ENCODE peak calls at places on chromosomes 3 and 15, in six cellular contexts. S is CD8-positive, alpha-beta T cell; C is psoas muscle; L is colonic mucosa; V is right atrium auricular region; M is breast epithelium. Y is an unnamed sample.
A peak's percentile ranks its signal among the peaks of the same experiment; 100 is the strongest.

GRCh38 chr3:17518189-17519059 is 224.0 kb downstream of the TBC1D5 start:
- DNase-seq in V (no peak), L (no peak), M (no peak), C (no peak), S (no peak), Y (peak; percentile 49)

GRCh38 chr3:194328080-194328571 is 23.0 kb downstream of the CPN2 start:
- DNase-seq in M (no peak), S (no peak), V (no peak), L (no peak), C (peak; percentile 71), Y (no peak)

GRCh38 chr15:59206623-59207183 is at the start of gene LDHAL6B:
- DNase-seq in M (no peak), S (no peak), V (no peak), C (no peak), L (no peak), Y (no peak)

GRCh38 chr3:46812237-46812791 is 50.9 kb downstream of the MYL3 start:
- DNase-seq in S (peak; percentile 66), L (peak; percentile 78), M (peak; percentile 60), C (peak; percentile 80), V (no peak), Y (peak; percentile 83)

GRCh38 chr3:124851905-124852304 is 35.3 kb downstream of the ITGB5 start:
- DNase-seq in M (no peak), L (no peak), C (no peak), S (no peak), V (no peak), Y (no peak)

GRCh38 chr15:71485094-71485693 is 325.2 kb upstream of the NR2E3 start:
- DNase-seq in L (no peak), V (no peak), M (no peak), S (no peak), C (no peak), Y (no peak)

GRCh38 chr3:50264389-50264963 is 4.5 kb upstream of the SEMA3B start:
- DNase-seq in L (peak; percentile 60), C (peak; percentile 82), S (no peak), V (peak; percentile 90), M (peak; percentile 93), Y (peak; percentile 86)

GRCh38 chr3:167450195-167450594 is 23.6 kb downstream of the SERPINI2 start:
- DNase-seq in V (no peak), C (no peak), S (no peak), M (no peak), L (no peak), Y (no peak)

GRCh38 chr3:43030162-43030935 is 51.2 kb downstream of the GASK1A start:
- DNase-seq in L (no peak), M (no peak), S (no peak), C (no peak), V (no peak), Y (no peak)

GRCh38 chr15:41691471-41691870 is 31.3 kb downstream of the MGA start:
- DNase-seq in M (no peak), L (no peak), C (no peak), S (no peak), V (no peak), Y (no peak)

GRCh38 chr3:132788299-132788698 is 66.1 kb upstream of the NPHP3 start:
- DNase-seq in L (no peak), V (no peak), M (peak; percentile 35), S (no peak), C (no peak), Y (no peak)

GRCh38 chr15:65884511-65884910 is 15.2 kb downstream of the RAB11A start:
- DNase-seq in M (no peak), S (no peak), C (no peak), V (no peak), L (no peak), Y (no peak)

GRCh38 chr15:42159381-42160015 is 3.1 kb upstream of the PLA2G4F start:
- DNase-seq in C (peak; percentile 83), M (no peak), V (peak; percentile 69), L (no peak), S (no peak), Y (peak; percentile 78)

GRCh38 chr3:124243253-124243859 is 251.4 kb upstream of the ROPN1 start:
- DNase-seq in L (no peak), M (no peak), S (no peak), C (no peak), V (no peak), Y (no peak)

GRCh38 chr3:27960133-27960532 is 238.0 kb upstream of the EOMES start:
- DNase-seq in L (no peak), M (no peak), S (no peak), V (no peak), C (no peak), Y (no peak)

GRCh38 chr15:60283936-60284335 is 113.8 kb downstream of the ANXA2 start:
- DNase-seq in S (no peak), C (no peak), L (no peak), M (no peak), V (no peak), Y (no peak)

GRCh38 chr15:69979783-69980182 is 117.9 kb downstream of the TLE3 start:
- DNase-seq in V (no peak), L (no peak), M (no peak), S (no peak), C (no peak), Y (no peak)

GRCh38 chr3:177629276-177629675 is 432.0 kb upstream of the TBL1XR1 start:
- DNase-seq in C (no peak), S (no peak), L (no peak), M (no peak), V (no peak), Y (no peak)

GRCh38 chr15:67740376-67740775 is 84.9 kb upstream of the SKOR1 start:
- DNase-seq in M (no peak), V (no peak), S (no peak), C (no peak), L (no peak), Y (no peak)

GRCh38 chr3:111531446-111531845 is 10.6 kb upstream of the CD96 start:
- DNase-seq in S (no peak), M (no peak), V (no peak), L (no peak), C (no peak), Y (no peak)

GRCh38 chr3:154050766-154051165 is 70.4 kb upstream of the ARHGEF26 start:
- DNase-seq in V (no peak), S (no peak), C (no peak), L (no peak), M (no peak), Y (no peak)

GRCh38 chr3:14614189-14614588 is 37.4 kb upstream of the CCDC174 start:
- DNase-seq in M (no peak), L (no peak), S (no peak), V (no peak), C (no peak), Y (no peak)

GRCh38 chr3:18556503-18556902 is 131.4 kb upstream of the SATB1 start:
- DNase-seq in S (peak; percentile 15), C (no peak), M (no peak), L (no peak), V (no peak), Y (no peak)

GRCh38 chr3:157508461-157508860 is 5.2 kb upstream of the VEPH1 start:
- DNase-seq in L (no peak), C (no peak), S (no peak), V (no peak), M (no peak), Y (no peak)

GRCh38 chr15:75446146-75446545 is 5.3 kb downstream of the SIN3A start:
- DNase-seq in S (no peak), M (no peak), V (no peak), L (no peak), C (no peak), Y (no peak)

GRCh38 chr3:172334743-172335142 is 113.5 kb downstream of the GHSR start:
- DNase-seq in V (no peak), S (no peak), L (no peak), C (no peak), M (peak; percentile 38), Y (no peak)

GRCh38 chr3:10740954-10741353 is 75.1 kb upstream of the SLC6A11 start:
- DNase-seq in C (no peak), M (no peak), V (no peak), L (no peak), S (no peak), Y (no peak)

GRCh38 chr3:10737785-10738184 is 78.2 kb upstream of the SLC6A11 start:
- DNase-seq in M (no peak), V (no peak), L (no peak), C (no peak), S (no peak), Y (no peak)

GRCh38 chr3:10742031-10742671 is 73.9 kb upstream of the SLC6A11 start:
- DNase-seq in V (no peak), L (no peak), M (no peak), C (no peak), S (no peak), Y (no peak)

GRCh38 chr3:10743366-10744097 is 72.5 kb upstream of the SLC6A11 start:
- DNase-seq in L (no peak), C (no peak), M (no peak), V (no peak), S (no peak), Y (no peak)

DNA sequence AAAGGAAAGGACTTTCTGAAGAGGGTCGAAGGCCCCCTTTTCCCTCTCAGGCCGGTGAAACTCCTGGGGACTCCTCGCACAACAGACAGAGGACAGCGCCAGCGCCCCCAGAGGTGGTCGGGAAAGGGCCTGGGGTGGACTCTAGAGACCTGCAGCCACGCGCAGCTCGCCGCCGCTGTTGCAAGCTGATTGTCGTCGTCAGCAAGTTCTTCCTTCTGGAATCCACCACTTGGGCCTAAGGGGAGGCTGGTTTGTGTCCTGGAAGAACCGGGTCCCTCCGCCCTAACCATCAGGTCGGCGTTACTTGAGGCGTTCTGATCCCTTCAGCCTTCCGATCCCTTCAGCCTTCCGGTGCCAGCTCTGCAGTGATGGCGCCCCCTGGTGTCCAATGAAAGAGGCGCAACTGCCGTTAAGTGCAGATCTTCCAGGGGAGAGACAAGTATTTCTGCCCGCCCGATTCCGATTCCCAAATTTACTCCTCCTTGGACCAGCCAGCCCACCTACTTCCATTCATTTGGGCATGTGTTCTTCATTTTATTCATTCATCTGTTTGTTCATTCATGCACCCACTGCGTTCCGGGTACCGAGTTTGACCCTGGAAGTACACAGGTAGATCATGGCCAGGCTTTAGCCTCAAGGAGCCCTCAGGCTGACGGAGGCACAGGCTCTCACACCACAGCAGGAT is 77.2 kb upstream of the SLC6A11 start:
- DNase-seq in M (peak; percentile 64), V (peak; percentile 71), C (peak; percentile 80), S (peak; percentile 70), L (peak; percentile 64), Y (peak; percentile 76)
- H3K4me3 ChIP-seq in M (peak overlapping the region; percentile 44), V (peak overlapping the region; percentile 21), C (peak overlapping the region; percentile 60), S (peak overlapping the region; percentile 44), L (no peak overlapping the region), Y (peak overlapping the region; percentile 29)

GRCh38 chr3:52532517-52532837 is 1.2 kb downstream of the NT5DC2 start:
- DNase-seq in C (peak; percentile 60), S (no peak), M (no peak), V (peak; percentile 58), L (no peak), Y (no peak)
- H3K27ac ChIP-seq in C (no peak overlapping the region), S (no peak overlapping the region), M (peak overlapping the region; percentile 94), V (peak overlapping the region; percentile 92), L (no peak overlapping the region), Y (peak overlapping the region; percentile 60)

GRCh38 chr15:90871716-90872480 is 3.5 kb downstream of the FURIN start:
- DNase-seq in L (peak; percentile 58), C (no peak), S (no peak), M (no peak), V (no peak), Y (no peak)
- H3K4me3 ChIP-seq in L (peak overlapping the region; percentile 81), C (peak overlapping the region; percentile 82), S (peak overlapping the region; percentile 69), M (peak overlapping the region; percentile 97), V (peak overlapping the region; percentile 80), Y (peak overlapping the region; percentile 81)

DNA sequence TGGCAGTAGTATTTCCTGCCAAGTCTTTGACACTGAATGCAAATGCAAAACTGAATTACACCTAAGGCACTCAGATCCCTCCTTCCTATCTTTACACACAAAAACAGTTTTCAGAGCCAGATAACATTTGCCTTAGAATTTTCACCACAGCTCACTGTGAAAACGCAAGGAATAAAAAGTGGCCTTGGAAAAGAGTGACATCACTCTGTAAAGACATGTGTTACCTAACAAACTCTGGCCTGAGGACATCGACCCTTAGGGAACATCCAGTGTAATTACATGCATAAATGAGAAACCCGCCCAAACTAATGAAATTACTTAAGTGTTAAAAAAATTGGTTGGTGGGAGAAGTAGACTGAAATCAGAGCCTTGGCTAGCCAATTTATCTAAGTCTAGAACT is 88.9 kb downstream of the PLOD2 start:
- DNase-seq in V (no peak), L (no peak), M (no peak), C (no peak), S (no peak), Y (no peak)
- H3K27ac ChIP-seq in V (peak overlapping the region; percentile 38), L (no peak overlapping the region), M (no peak overlapping the region), C (no peak overlapping the region), S (no peak overlapping the region), Y (no peak overlapping the region)